ENCODE peak calls at places on chromosomes 16 and 17, in six cellular contexts. V is H1, C is IMR-90, M is mesenchymal stem cell, O is neuronal stem cell, L is trophoblast cell. U is an unnamed sample.

GRCh38 chr17:22515599-22515998 is 823.3 kb downstream of the KCNJ18 start:
- DNase-seq in V (no peak), C (no peak), M (no peak), O (no peak), L (no peak), U (no peak)

GRCh38 chr16:70770291-70770967 is 30.5 kb downstream of the VAC14 start:
- DNase-seq in V (no peak), C (no peak), M (peak; percentile 32), O (no peak), L (peak; percentile 50), U (no peak)

GRCh38 chr17:9529033-9529748 is 46.4 kb downstream of the STX8 start:
- DNase-seq in V (no peak), C (peak; percentile 56), M (peak; percentile 53), O (no peak), L (no peak), U (no peak)

GRCh38 chr17:77802811-77803220 is 155.7 kb upstream of the TNRC6C start:
- DNase-seq in V (peak; percentile 63), C (peak; percentile 24), M (peak; percentile 37), O (peak; percentile 66), L (no peak), U (peak; percentile 72)

GRCh38 chr16:79988089-79988488 is 387.6 kb upstream of the MAF start:
- DNase-seq in V (no peak), C (no peak), M (no peak), O (no peak), L (no peak), U (no peak)

GRCh38 chr17:35725917-35726608 is 5.4 kb upstream of the RASL10B start:
- DNase-seq in V (no peak), C (no peak), M (no peak), O (no peak), L (no peak), U (no peak)

GRCh38 chr17:82121660-82122629 is 23.9 kb upstream of the FASN start:
- DNase-seq in V (no peak), C (no peak), M (peak; percentile 64), O (no peak), L (no peak), U (no peak)

GRCh38 chr17:75288784-75289121 is 480 bp downstream of the SLC25A19 start:
- DNase-seq in V (peak; percentile 69), C (no peak), M (no peak), O (no peak), L (no peak), U (peak; percentile 67)

GRCh38 chr16:4800290-4801041 is 2.0 kb downstream of the ROGDI start:
- DNase-seq in V (no peak), C (no peak), M (no peak), O (no peak), L (no peak), U (no peak)

GRCh38 chr16:88355389-88356123 is 27.2 kb upstream of the ZNF469 start:
- DNase-seq in V (no peak), C (no peak), M (no peak), O (no peak), L (no peak), U (no peak)

GRCh38 chr17:7204828-7205461 is 14.7 kb downstream of the DLG4 start:
- DNase-seq in V (peak; percentile 97), C (peak; percentile 85), M (peak; percentile 93), O (peak; percentile 96), L (peak; percentile 23), U (peak; percentile 99)

GRCh38 chr17:62761884-62762283 is 46.2 kb downstream of the MARCHF10 start:
- DNase-seq in V (peak; percentile 73), C (no peak), M (no peak), O (no peak), L (peak; percentile 95), U (peak; percentile 98)

GRCh38 chr17:82658796-82659452 is 10.7 kb upstream of the WDR45B start:
- DNase-seq in V (no peak), C (no peak), M (no peak), O (no peak), L (no peak), U (no peak)

GRCh38 chr17:29593546-29594440 is 861 bp downstream of the ANKRD13B start:
- DNase-seq in V (peak; percentile 72), C (peak; percentile 24), M (peak; percentile 41), O (no peak), L (no peak), U (peak; percentile 88)

GRCh38 chr17:29347831-29348281 is 42.3 kb upstream of the TAOK1 start:
- DNase-seq in V (no peak), C (no peak), M (peak; percentile 83), O (no peak), L (peak; percentile 59), U (no peak)

GRCh38 chr16:31134625-31135534 is 647 bp downstream of the PRSS8 start:
- DNase-seq in V (peak; percentile 66), C (no peak), M (peak; percentile 18), O (no peak), L (peak; percentile 46), U (peak; percentile 80)

GRCh38 chr17:44464037-44464436 is 39.2 kb downstream of the GPATCH8 start:
- DNase-seq in V (no peak), C (peak; percentile 51), M (peak; percentile 22), O (no peak), L (no peak), U (no peak)

GRCh38 chr17:65074778-65075250 is 18.3 kb upstream of the GNA13 start:
- DNase-seq in V (no peak), C (peak; percentile 68), M (peak; percentile 76), O (no peak), L (no peak), U (no peak)

GRCh38 chr16:31529398-31530312 is 2.0 kb downstream of the AHSP start:
- DNase-seq in V (peak; percentile 58), C (no peak), M (no peak), O (no peak), L (no peak), U (peak; percentile 37)

GRCh38 chr16:3868556-3868955 is 12.0 kb downstream of the CREBBP start:
- DNase-seq in V (no peak), C (no peak), M (no peak), O (no peak), L (no peak), U (no peak)

GRCh38 chr16:48613061-48613957 is 3.3 kb upstream of the N4BP1 start:
- DNase-seq in V (no peak), C (peak; percentile 90), M (peak; percentile 93), O (no peak), L (peak; percentile 64), U (no peak)

GRCh38 chr16:29961127-29961478 is 776 bp upstream of the TMEM219 start:
- DNase-seq in V (no peak), C (no peak), M (no peak), O (no peak), L (no peak), U (no peak)

GRCh38 chr16:29962344-29962994 is 590 bp downstream of the TMEM219 start:
- DNase-seq in V (no peak), C (peak; percentile 27), M (peak; percentile 68), O (no peak), L (no peak), U (no peak)

GRCh38 chr16:29959293-29959692 is 2.6 kb upstream of the TMEM219 start:
- DNase-seq in V (no peak), C (no peak), M (no peak), O (no peak), L (no peak), U (no peak)

GRCh38 chr16:29963021-29963743 is 1.3 kb downstream of the TMEM219 start:
- DNase-seq in V (no peak), C (no peak), M (no peak), O (no peak), L (no peak), U (no peak)

GRCh38 chr16:29961479-29962343 is at the start of gene TMEM219:
- DNase-seq in V (peak; percentile 96), C (peak; percentile 83), M (peak; percentile 87), O (peak; percentile 93), L (peak; percentile 89), U (peak; percentile 89)
- H4K8ac ChIP-seq in V (peak within 1 kb of the TSS; percentile 96), C (peak within 1 kb of the TSS; percentile 88), M (peak within 1 kb of the TSS; percentile 97), O (no peak within 1 kb of the TSS), L (peak within 1 kb of the TSS; percentile 88), U (no peak within 1 kb of the TSS)

DNA sequence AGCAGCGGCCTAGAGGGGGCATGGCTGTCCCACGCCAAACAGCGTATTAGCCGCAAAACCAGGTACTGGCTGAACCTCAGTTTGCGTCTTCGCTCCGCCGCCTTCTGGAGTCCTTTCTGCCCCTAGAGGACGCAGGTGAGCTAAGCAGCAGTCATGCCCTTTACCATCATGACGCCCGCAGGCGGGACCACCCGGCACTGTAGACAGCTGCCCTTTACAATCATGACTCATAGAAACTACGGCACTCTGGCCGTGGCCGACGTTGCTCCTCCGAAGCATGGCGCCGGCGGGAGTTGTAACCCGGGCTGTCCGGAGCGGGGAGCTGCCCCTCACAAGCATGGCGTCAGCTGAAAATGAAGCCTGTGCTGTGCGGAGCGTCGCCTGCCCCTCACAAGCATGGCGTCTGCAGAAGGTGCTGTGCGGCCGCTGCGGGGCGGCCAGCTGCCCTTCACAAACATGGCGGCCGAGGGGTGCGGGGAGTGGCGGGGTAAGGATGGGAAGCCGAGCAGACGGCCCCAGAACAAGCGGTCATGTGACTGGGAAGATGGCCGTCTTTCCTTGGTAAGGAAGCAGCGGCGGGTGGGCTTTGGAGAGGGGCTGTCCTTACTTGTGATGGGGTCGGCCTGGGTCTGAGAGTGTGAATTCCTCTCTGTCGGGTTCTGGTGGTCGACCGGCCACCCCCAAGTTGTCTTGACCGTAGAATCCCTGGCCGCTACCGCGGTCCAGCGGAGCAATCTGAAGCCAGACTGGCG is at the start of gene VPS35L:
- DNase-seq in V (peak; percentile 97), C (peak; percentile 99), M (peak; percentile 99), O (peak; percentile 98), L (peak; percentile 100), U (peak; percentile 99)
- H3K14ac ChIP-seq in V (no peak within 1 kb of the TSS), C (peak within 1 kb of the TSS; percentile 94), M (peak within 1 kb of the TSS; percentile 73), O (peak within 1 kb of the TSS; percentile 26), L (peak within 1 kb of the TSS; percentile 88), U (peak within 1 kb of the TSS; percentile 84)

GRCh38 chr16:2749936-2750335 is 2.5 kb upstream of the SRRM2 start:
- DNase-seq in V (no peak), C (no peak), M (no peak), O (no peak), L (no peak), U (no peak)

GRCh38 chr16:2752850-2753522 is 548 bp downstream of the SRRM2 start:
- DNase-seq in V (no peak), C (peak; percentile 77), M (peak; percentile 82), O (no peak), L (peak; percentile 65), U (no peak)

GRCh38 chr16:2752035-2752849 is at the start of gene SRRM2:
- DNase-seq in V (peak; percentile 96), C (peak; percentile 95), M (peak; percentile 96), O (peak; percentile 97), L (peak; percentile 91), U (peak; percentile 95)

GRCh38 chr16:2753523-2754020 is 1.1 kb downstream of the SRRM2 start:
- DNase-seq in V (no peak), C (no peak), M (peak; percentile 41), O (no peak), L (no peak), U (no peak)

DNA sequence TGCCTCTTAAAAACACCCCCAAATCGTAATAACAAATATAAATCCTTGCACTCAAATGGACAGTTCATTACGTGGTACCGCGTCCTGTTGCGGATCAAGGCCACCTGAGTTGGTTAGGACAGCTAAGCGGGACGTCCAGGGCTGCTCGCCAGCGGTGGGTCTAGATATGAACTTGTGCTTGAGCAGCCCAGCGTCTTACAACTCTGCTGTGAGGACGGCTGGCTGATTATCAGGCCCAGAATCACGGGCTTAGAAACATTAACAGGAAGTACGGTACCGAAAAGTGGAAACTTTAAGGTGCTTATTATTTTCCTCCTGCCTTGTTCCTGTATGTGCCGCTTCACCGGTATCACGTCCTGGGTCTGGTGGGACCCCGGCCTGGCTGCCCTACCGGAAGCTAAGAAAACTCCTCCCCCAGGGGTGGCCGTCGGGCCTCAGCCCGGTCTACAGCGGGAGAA is 832 bp upstream of the SRRM2 start:
- DNase-seq in V (no peak), C (no peak), M (no peak), O (no peak), L (peak; percentile 43), U (peak; percentile 90)
- H4K8ac ChIP-seq in V (peak overlapping the region; percentile 100), C (peak overlapping the region; percentile 93), M (peak overlapping the region; percentile 100), O (peak overlapping the region; percentile 99), L (peak overlapping the region; percentile 98), U (peak overlapping the region; percentile 86)

GRCh38 chr17:27848941-27849340 is 44.2 kb downstream of the LYRM9 start:
- DNase-seq in V (no peak), C (no peak), M (no peak), O (no peak), L (no peak), U (no peak)
- H3K14ac ChIP-seq in V (no peak overlapping the region), C (no peak overlapping the region), M (no peak overlapping the region), O (no peak overlapping the region), L (no peak overlapping the region), U (no peak overlapping the region)

U was measured in H9.